ENCODE peak calls at places on chromosome 12, in four cellular contexts. One of them, this sample, is unnamed.

GRCh38 chr12:124655317-124656213 is 88.2 kb upstream of the NCOR2 start:
- DNase-seq in vagina: peak; percentile 96
- DNase-seq in keratinocyte: no peak
- DNase-seq in GM12878: no peak
- DNase-seq in this sample: peak; percentile 61

GRCh38 chr12:15171015-15171646 is 50.1 kb downstream of the RERG start:
- DNase-seq in vagina: no peak
- DNase-seq in keratinocyte: no peak
- DNase-seq in GM12878: no peak
- DNase-seq in this sample: no peak

GRCh38 chr12:92445253-92446081 is 257.3 kb upstream of the PLEKHG7 start:
- DNase-seq in vagina: no peak
- DNase-seq in keratinocyte: no peak
- DNase-seq in GM12878: peak; percentile 97
- DNase-seq in this sample: no peak

GRCh38 chr12:111304642-111305071 is 64.2 kb downstream of the PHETA1 start:
- DNase-seq in vagina: no peak
- DNase-seq in keratinocyte: no peak
- DNase-seq in GM12878: no peak
- DNase-seq in this sample: no peak

GRCh38 chr12:2680676-2681039 is 114.1 kb upstream of the FKBP4 start:
- DNase-seq in vagina: peak; percentile 58
- DNase-seq in keratinocyte: no peak
- DNase-seq in GM12878: no peak
- DNase-seq in this sample: no peak

GRCh38 chr12:91442535-91442934 is 259.9 kb upstream of the DCN start:
- DNase-seq in vagina: no peak
- DNase-seq in keratinocyte: no peak
- DNase-seq in GM12878: no peak
- DNase-seq in this sample: no peak

GRCh38 chr12:94615284-94616216 is 34.8 kb downstream of the TMCC3 start:
- DNase-seq in vagina: no peak
- DNase-seq in keratinocyte: no peak
- DNase-seq in GM12878: no peak
- DNase-seq in this sample: no peak

GRCh38 chr12:131074221-131075083 is 120.7 kb downstream of the ADGRD1 start:
- DNase-seq in vagina: no peak
- DNase-seq in keratinocyte: no peak
- DNase-seq in GM12878: no peak
- DNase-seq in this sample: peak; percentile 47

GRCh38 chr12:83971781-83972180 is 940.8 kb downstream of the SLC6A15 start:
- DNase-seq in vagina: no peak
- DNase-seq in keratinocyte: no peak
- DNase-seq in GM12878: no peak
- DNase-seq in this sample: no peak

GRCh38 chr12:6871052-6871957 is 1.8 kb downstream of the SPSB2 start:
- DNase-seq in vagina: no peak
- DNase-seq in keratinocyte: no peak
- DNase-seq in GM12878: no peak
- DNase-seq in this sample: no peak

GRCh38 chr12:53551889-53552291 is 44.6 kb upstream of the NPFF start:
- DNase-seq in vagina: no peak
- DNase-seq in keratinocyte: no peak
- DNase-seq in GM12878: no peak
- DNase-seq in this sample: no peak

GRCh38 chr12:90938451-90938850 is 16.5 kb downstream of the CCER1 start:
- DNase-seq in vagina: no peak
- DNase-seq in keratinocyte: no peak
- DNase-seq in GM12878: no peak
- DNase-seq in this sample: no peak

GRCh38 chr12:89665556-89665955 is 43.1 kb downstream of the ATP2B1 start:
- DNase-seq in vagina: no peak
- DNase-seq in keratinocyte: no peak
- DNase-seq in GM12878: no peak
- DNase-seq in this sample: no peak

GRCh38 chr12:64893961-64894360 is 69.5 kb downstream of the TBC1D30 start:
- DNase-seq in vagina: no peak
- DNase-seq in keratinocyte: no peak
- DNase-seq in GM12878: no peak
- DNase-seq in this sample: no peak

GRCh38 chr12:91180577-91180976 is 2.0 kb downstream of the DCN start:
- DNase-seq in vagina: no peak
- DNase-seq in keratinocyte: no peak
- DNase-seq in GM12878: no peak
- DNase-seq in this sample: no peak

GRCh38 chr12:129949652-129950051 is 45.8 kb upstream of the TMEM132D start:
- DNase-seq in vagina: no peak
- DNase-seq in keratinocyte: no peak
- DNase-seq in GM12878: no peak
- DNase-seq in this sample: no peak

GRCh38 chr12:452667-453210 is 7.0 kb upstream of the B4GALNT3 start:
- DNase-seq in vagina: no peak
- DNase-seq in keratinocyte: no peak
- DNase-seq in GM12878: no peak
- DNase-seq in this sample: no peak

GRCh38 chr12:21992823-21993222 is 51.6 kb upstream of the ABCC9 start:
- DNase-seq in vagina: no peak
- DNase-seq in keratinocyte: no peak
- DNase-seq in GM12878: no peak
- DNase-seq in this sample: no peak

GRCh38 chr12:32107376-32108267 is 975 bp downstream of the BICD1 start:
- DNase-seq in vagina: no peak
- DNase-seq in keratinocyte: no peak
- DNase-seq in GM12878: no peak
- DNase-seq in this sample: no peak

GRCh38 chr12:58415716-58416115 is 474.3 kb downstream of the ATP23 start:
- DNase-seq in vagina: no peak
- DNase-seq in keratinocyte: no peak
- DNase-seq in GM12878: no peak
- DNase-seq in this sample: no peak

GRCh38 chr12:60035835-60036234 is 440.0 kb downstream of the SLC16A7 start:
- DNase-seq in vagina: no peak
- DNase-seq in keratinocyte: peak; percentile 25
- DNase-seq in GM12878: no peak
- DNase-seq in this sample: no peak

GRCh38 chr12:66035289-66035961 is 95.1 kb downstream of the LLPH start:
- DNase-seq in vagina: no peak
- DNase-seq in keratinocyte: no peak
- DNase-seq in GM12878: no peak
- DNase-seq in this sample: no peak

DNA sequence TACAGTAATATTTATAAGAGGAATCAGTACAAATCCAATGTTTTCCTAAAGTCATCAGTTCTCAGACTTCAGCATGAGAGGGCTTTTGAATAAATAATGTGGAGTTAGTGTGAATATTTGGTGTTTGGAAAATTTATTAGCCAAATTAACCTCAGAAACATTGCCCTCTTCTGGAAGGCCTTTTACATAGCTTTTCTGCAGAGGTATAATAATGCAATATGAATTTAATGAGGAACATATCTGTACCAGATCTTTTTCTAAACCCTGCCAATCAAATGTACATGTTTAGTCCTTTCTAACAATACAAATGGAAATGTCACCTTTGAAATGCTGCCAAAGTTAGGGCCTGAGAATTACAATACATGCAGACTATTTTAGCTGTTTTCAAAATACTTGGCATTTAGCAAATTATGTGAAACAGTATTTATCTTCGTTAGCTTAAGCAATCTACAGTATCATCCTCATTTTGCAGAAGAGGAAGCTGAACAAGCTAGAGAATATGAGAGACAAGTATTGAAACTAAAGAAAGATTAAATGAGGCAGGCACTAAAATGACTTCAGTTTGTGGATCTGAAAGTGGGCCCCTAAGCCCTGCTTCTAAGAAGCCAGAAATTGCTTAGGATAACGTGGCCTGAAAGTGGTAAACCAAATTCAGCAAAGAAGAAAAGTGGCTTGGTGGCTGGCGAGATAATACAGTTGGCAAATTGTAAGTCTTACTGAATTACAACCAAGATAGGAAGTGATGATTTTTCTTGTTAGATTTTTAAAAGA is 60.4 kb upstream of the MANSC4 start:
- DNase-seq in vagina: no peak
- DNase-seq in keratinocyte: no peak
- DNase-seq in GM12878: no peak
- DNase-seq in this sample: no peak
- TF ChIP-seq CTCF in vagina: no peak
- TF ChIP-seq CTCF in keratinocyte: peak; percentile 36
- TF ChIP-seq CTCF in GM12878: no peak
- TF ChIP-seq CTCF in this sample: no peak

GRCh38 chr12:45076417-45077031 is 25.6 kb upstream of the DBX2 start:
- DNase-seq in vagina: no peak
- DNase-seq in keratinocyte: no peak
- DNase-seq in GM12878: no peak
- DNase-seq in this sample: no peak
- H3K9me3 ChIP-seq in vagina: no peaks in the 10 kb centered on the region
- H3K9me3 ChIP-seq in keratinocyte: no peaks in the 10 kb centered on the region
- H3K9me3 ChIP-seq in GM12878: no peaks in the 10 kb centered on the region
- H3K9me3 ChIP-seq in this sample: no peaks in the 10 kb centered on the region

DNA sequence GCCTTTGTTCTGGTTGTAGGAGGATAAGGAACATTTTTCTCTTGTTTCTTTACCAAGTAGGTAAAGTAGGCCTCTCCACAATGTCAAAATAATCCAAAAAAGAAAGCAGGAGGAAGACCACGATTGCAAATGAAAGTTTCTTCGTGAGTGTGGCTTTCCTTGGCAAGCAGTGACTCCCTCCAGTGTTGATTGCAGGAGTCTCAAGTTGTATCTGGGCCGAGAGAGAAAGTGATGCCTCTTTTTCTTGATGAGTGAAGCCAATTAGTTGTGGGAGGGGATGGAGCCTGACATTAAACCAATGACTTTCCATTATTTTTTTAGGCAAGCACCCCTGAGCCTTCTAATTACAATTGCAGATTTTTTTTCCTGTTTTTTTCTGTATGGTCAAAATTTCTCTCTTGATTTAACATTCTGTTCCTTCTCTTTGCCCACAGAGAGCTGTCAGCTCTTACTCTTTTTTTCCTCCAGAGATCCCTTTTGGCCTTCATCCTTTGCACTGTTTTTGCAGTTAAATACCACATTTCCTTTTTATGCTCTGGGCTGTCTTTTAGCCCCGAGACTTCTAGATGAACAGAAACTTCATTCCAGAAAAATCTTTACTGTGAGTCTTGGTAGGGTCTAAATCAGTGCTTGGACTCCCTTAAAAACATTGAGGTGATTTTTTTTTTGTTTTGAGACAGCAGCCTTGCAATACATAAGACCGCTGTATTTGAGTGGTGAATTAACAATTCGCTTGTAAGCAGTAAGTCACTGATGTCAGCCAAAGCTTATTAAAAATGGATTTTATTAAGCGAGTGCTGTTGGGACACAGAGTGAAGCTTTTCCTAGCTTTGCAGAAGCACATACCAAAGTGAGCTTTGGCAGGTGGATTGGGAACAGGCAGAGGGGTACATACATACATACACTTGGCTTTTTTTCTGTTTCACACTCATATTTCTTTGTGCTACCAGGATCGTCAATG is 15.8 kb downstream of the FBXW8 start:
- DNase-seq in vagina: no peak
- DNase-seq in keratinocyte: no peak
- DNase-seq in GM12878: no peak
- DNase-seq in this sample: no peak
- TF ChIP-seq CTCF in vagina: no peak
- TF ChIP-seq CTCF in keratinocyte: no peak
- TF ChIP-seq CTCF in GM12878: no peak
- TF ChIP-seq CTCF in this sample: no peak

GRCh38 chr12:34292736-34293625 is 270.7 kb downstream of the ALG10 start:
- DNase-seq in vagina: no peak
- DNase-seq in keratinocyte: no peak
- DNase-seq in GM12878: no peak
- DNase-seq in this sample: no peak

GRCh38 chr12:34289431-34290190 is 267.3 kb downstream of the ALG10 start:
- DNase-seq in vagina: no peak
- DNase-seq in keratinocyte: no peak
- DNase-seq in GM12878: no peak
- DNase-seq in this sample: no peak

GRCh38 chr12:34290191-34290995 is 268.1 kb downstream of the ALG10 start:
- DNase-seq in vagina: no peak
- DNase-seq in keratinocyte: no peak
- DNase-seq in GM12878: no peak
- DNase-seq in this sample: no peak

GRCh38 chr12:34291426-34291901 is 269.2 kb downstream of the ALG10 start:
- DNase-seq in vagina: no peak
- DNase-seq in keratinocyte: no peak
- DNase-seq in GM12878: no peak
- DNase-seq in this sample: no peak

GRCh38 chr12:34291001-34291400 is 268.7 kb downstream of the ALG10 start:
- DNase-seq in vagina: no peak
- DNase-seq in keratinocyte: no peak
- DNase-seq in GM12878: no peak
- DNase-seq in this sample: no peak
- H3K9me3 ChIP-seq in vagina: no peaks in the 10 kb centered on the region
- H3K9me3 ChIP-seq in keratinocyte: peaks cover 14% of the 10 kb centered on the region
- H3K9me3 ChIP-seq in GM12878: no peaks in the 10 kb centered on the region
- H3K9me3 ChIP-seq in this sample: peaks cover 5% of the 10 kb centered on the region

GRCh38 chr12:39805651-39806050 is 186.0 kb upstream of the ABCD2 start:
- DNase-seq in vagina: no peak
- DNase-seq in keratinocyte: no peak
- DNase-seq in GM12878: no peak
- DNase-seq in this sample: no peak

GRCh38 chr12:39804479-39805241 is 185.1 kb upstream of the ABCD2 start:
- DNase-seq in vagina: no peak
- DNase-seq in keratinocyte: no peak
- DNase-seq in GM12878: no peak
- DNase-seq in this sample: no peak

GRCh38 chr12:39803151-39803550 is 183.5 kb upstream of the ABCD2 start:
- DNase-seq in vagina: no peak
- DNase-seq in keratinocyte: no peak
- DNase-seq in GM12878: no peak
- DNase-seq in this sample: no peak

DNA sequence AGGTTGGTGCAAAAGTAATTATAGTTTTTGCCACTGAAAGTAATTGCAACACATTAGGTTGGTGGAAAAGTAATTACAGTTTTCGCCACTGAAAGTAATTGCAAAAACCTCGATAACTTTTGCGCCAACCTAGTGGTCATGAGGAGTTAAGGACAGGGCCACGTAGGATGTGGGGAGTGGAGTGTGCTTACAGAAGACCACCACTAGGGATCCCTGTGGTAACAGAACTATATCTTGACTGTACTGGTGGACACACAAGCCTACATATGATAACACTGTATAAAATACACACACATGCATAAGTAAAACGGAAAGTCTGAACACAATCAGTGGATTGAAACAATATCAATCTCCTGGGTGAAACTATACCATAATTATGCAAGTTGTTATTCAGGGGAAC is 187.4 kb upstream of the ABCD2 start:
- DNase-seq in vagina: no peak
- DNase-seq in keratinocyte: no peak
- DNase-seq in GM12878: no peak
- DNase-seq in this sample: no peak
- TF ChIP-seq CTCF in vagina: no peak
- TF ChIP-seq CTCF in keratinocyte: peak; percentile 35
- TF ChIP-seq CTCF in GM12878: peak; percentile 25
- TF ChIP-seq CTCF in this sample: no peak

GRCh38 chr12:56900583-56900982 is 33.6 kb downstream of the SDR9C7 start:
- DNase-seq in vagina: no peak
- DNase-seq in keratinocyte: peak; percentile 92
- DNase-seq in GM12878: no peak
- DNase-seq in this sample: no peak

GRCh38 chr12:56903374-56903773 is 30.8 kb downstream of the SDR9C7 start:
- DNase-seq in vagina: no peak
- DNase-seq in keratinocyte: no peak
- DNase-seq in GM12878: no peak
- DNase-seq in this sample: no peak

GRCh38 chr12:56908136-56908535 is 26.1 kb downstream of the SDR9C7 start:
- DNase-seq in vagina: no peak
- DNase-seq in keratinocyte: no peak
- DNase-seq in GM12878: no peak
- DNase-seq in this sample: no peak

GRCh38 chr12:56905852-56906251 is 28.4 kb downstream of the SDR9C7 start:
- DNase-seq in vagina: no peak
- DNase-seq in keratinocyte: no peak
- DNase-seq in GM12878: no peak
- DNase-seq in this sample: no peak
- H3K9me3 ChIP-seq in vagina: peaks cover 9% of the 10 kb centered on the region
- H3K9me3 ChIP-seq in keratinocyte: peaks cover 4% of the 10 kb centered on the region
- H3K9me3 ChIP-seq in GM12878: peaks cover 8% of the 10 kb centered on the region
- H3K9me3 ChIP-seq in this sample: no peaks in the 10 kb centered on the region